ENCODE peak calls at places on chromosomes 5 and 9, in nine cellular contexts. F is transverse colon, B is NB4, A is A549, G is stomach, R is heart left ventricle, E is breast epithelium, S is IMR-90, I is tibial nerve. X is an unnamed sample.

GRCh38 chr5:122957457-122957856 is 79.1 kb downstream of the PPIC start:
- DNase-seq in F (no peak), B (no peak), A (no peak), G (no peak), R (no peak), E (no peak), S (no peak), I (no peak), X (no peak)

GRCh38 chr9:16787724-16788123 is 82.7 kb downstream of the BNC2 start:
- DNase-seq in F (no peak), B (no peak), A (no peak), G (no peak), R (no peak), E (no peak), S (peak), I (no peak), X (no peak)

GRCh38 chr5:179536676-179537075 is 13.7 kb upstream of the RUFY1 start:
- DNase-seq in F (no peak), B (no peak), A (no peak), G (no peak), R (no peak), E (no peak), S (no peak), I (no peak), X (no peak)

GRCh38 chr9:3181049-3181953 is 337.4 kb upstream of the PUM3 start:
- DNase-seq in F (peak), B (peak), A (peak), G (peak), R (no peak), E (peak), S (no peak), I (no peak), X (no peak)

GRCh38 chr5:1386274-1386717 is 41.4 kb upstream of the CLPTM1L start:
- DNase-seq in F (peak), B (peak), A (no peak), G (peak), R (peak), E (peak), S (no peak), I (no peak), X (peak)

GRCh38 chr5:150401076-150401375 is 11.7 kb downstream of the CD74 start:
- DNase-seq in F (no peak), B (peak), A (no peak), G (no peak), R (no peak), E (no peak), S (no peak), I (no peak), X (no peak)

GRCh38 chr9:136339173-136339957 is 12.0 kb downstream of the GPSM1 start:
- DNase-seq in F (peak), B (peak), A (peak), G (peak), R (peak), E (no peak), S (peak), I (peak), X (no peak)

GRCh38 chr5:132410451-132411381 is 41.2 kb downstream of the SLC22A5 start:
- DNase-seq in F (peak), B (peak), A (peak), G (peak), R (peak), E (peak), S (peak), I (peak), X (peak)

GRCh38 chr5:135478938-135479337 is 26.8 kb upstream of the TIFAB start:
- DNase-seq in F (no peak), B (no peak), A (no peak), G (no peak), R (no peak), E (no peak), S (no peak), I (no peak), X (peak)

GRCh38 chr5:74787424-74787823 is 20.4 kb downstream of the NSA2 start:
- DNase-seq in F (no peak), B (no peak), A (no peak), G (no peak), R (no peak), E (no peak), S (no peak), I (no peak), X (no peak)

GRCh38 chr9:36332006-36332405 is 68.1 kb downstream of the RNF38 start:
- DNase-seq in F (no peak), B (no peak), A (no peak), G (no peak), R (no peak), E (no peak), S (peak), I (no peak), X (no peak)

GRCh38 chr9:138072161-138072842 is 194.7 kb downstream of the CACNA1B start:
- DNase-seq in F (no peak), B (no peak), A (no peak), G (peak), R (no peak), E (peak), S (no peak), I (no peak), X (peak)

GRCh38 chr5:33701251-33701650 is 190.5 kb downstream of the ADAMTS12 start:
- DNase-seq in F (no peak), B (no peak), A (no peak), G (no peak), R (no peak), E (no peak), S (peak), I (no peak), X (no peak)

GRCh38 chr9:78213696-78214095 is 22.2 kb upstream of the CEP78 start:
- DNase-seq in F (no peak), B (peak), A (no peak), G (no peak), R (no peak), E (no peak), S (no peak), I (no peak), X (no peak)

GRCh38 chr5:174046558-174046957 is 1.1 kb downstream of the NSG2 start:
- DNase-seq in F (no peak), B (no peak), A (no peak), G (no peak), R (no peak), E (no peak), S (no peak), I (no peak), X (no peak)

GRCh38 chr9:106443520-106443919 is 419.4 kb upstream of the ZNF462 start:
- DNase-seq in F (no peak), B (no peak), A (no peak), G (no peak), R (no peak), E (no peak), S (no peak), I (no peak), X (no peak)

GRCh38 chr9:14111670-14112069 is 202.3 kb downstream of the NFIB start:
- DNase-seq in F (no peak), B (no peak), A (no peak), G (no peak), R (no peak), E (no peak), S (peak), I (no peak), X (no peak)

GRCh38 chr5:34736445-34737119 is 80.5 kb downstream of the RAI14 start:
- DNase-seq in F (no peak), B (no peak), A (no peak), G (no peak), R (no peak), E (no peak), S (peak), I (no peak), X (no peak)

GRCh38 chr5:73391441-73391871 is 57.1 kb downstream of the FOXD1 start:
- DNase-seq in F (no peak), B (no peak), A (no peak), G (no peak), R (no peak), E (no peak), S (peak), I (no peak), X (no peak)

GRCh38 chr5:178535299-178536175 is 54.7 kb downstream of the COL23A1 start:
- DNase-seq in F (no peak), B (peak), A (no peak), G (peak), R (peak), E (peak), S (no peak), I (peak), X (peak)

GRCh38 chr5:40683351-40683750 is 3.6 kb downstream of the PTGER4 start:
- DNase-seq in F (no peak), B (no peak), A (no peak), G (no peak), R (no peak), E (no peak), S (no peak), I (no peak), X (no peak)

GRCh38 chr5:177473461-177473991 is at the start of gene DBN1:
- DNase-seq in F (peak), B (peak), A (peak), G (peak), R (peak), E (no peak), S (no peak), I (no peak), X (no peak)

GRCh38 chr5:140372971-140373487 is 13.0 kb downstream of the SLC4A9 start:
- DNase-seq in F (peak), B (peak), A (peak), G (peak), R (peak), E (peak), S (peak), I (peak), X (peak)

GRCh38 chr5:116830079-116830478 is 255.5 kb upstream of the SEMA6A start:
- DNase-seq in F (no peak), B (no peak), A (no peak), G (no peak), R (no peak), E (no peak), S (no peak), I (no peak), X (no peak)

GRCh38 chr9:114033397-114034103 is 44.5 kb downstream of the AMBP start:
- DNase-seq in F (no peak), B (peak), A (no peak), G (no peak), R (peak), E (no peak), S (no peak), I (no peak), X (peak)

GRCh38 chr5:167284491-167284890 is 1007.0 kb upstream of the WWC1 start:
- DNase-seq in F (no peak), B (no peak), A (no peak), G (no peak), R (no peak), E (no peak), S (peak), I (no peak), X (no peak)

GRCh38 chr5:2330731-2331130 is 420.7 kb downstream of the IRX2 start:
- DNase-seq in F (no peak), B (no peak), A (no peak), G (no peak), R (no peak), E (no peak), S (no peak), I (no peak), X (no peak)

GRCh38 chr9:97412628-97413382 is 909 bp downstream of the TDRD7 start:
- DNase-seq in F (no peak), B (peak), A (peak), G (no peak), R (no peak), E (no peak), S (peak), I (no peak), X (no peak)

GRCh38 chr5:153573326-153574033 is 83.0 kb downstream of the GRIA1 start:
- DNase-seq in F (no peak), B (no peak), A (no peak), G (no peak), R (peak), E (no peak), S (no peak), I (no peak), X (no peak)

GRCh38 chr9:102069969-102070368 is 331.5 kb upstream of the GRIN3A start:
- DNase-seq in F (no peak), B (no peak), A (no peak), G (no peak), R (no peak), E (no peak), S (no peak), I (no peak), X (no peak)

GRCh38 chr9:129999123-129999510 is 43.9 kb downstream of the FNBP1 start:
- DNase-seq in F (no peak), B (no peak), A (no peak), G (no peak), R (no peak), E (peak), S (no peak), I (no peak), X (no peak)

GRCh38 chr5:170625221-170626165 is 121.7 kb downstream of the KCNIP1 start:
- DNase-seq in F (no peak), B (no peak), A (no peak), G (no peak), R (no peak), E (no peak), S (no peak), I (no peak), X (peak)

DNA sequence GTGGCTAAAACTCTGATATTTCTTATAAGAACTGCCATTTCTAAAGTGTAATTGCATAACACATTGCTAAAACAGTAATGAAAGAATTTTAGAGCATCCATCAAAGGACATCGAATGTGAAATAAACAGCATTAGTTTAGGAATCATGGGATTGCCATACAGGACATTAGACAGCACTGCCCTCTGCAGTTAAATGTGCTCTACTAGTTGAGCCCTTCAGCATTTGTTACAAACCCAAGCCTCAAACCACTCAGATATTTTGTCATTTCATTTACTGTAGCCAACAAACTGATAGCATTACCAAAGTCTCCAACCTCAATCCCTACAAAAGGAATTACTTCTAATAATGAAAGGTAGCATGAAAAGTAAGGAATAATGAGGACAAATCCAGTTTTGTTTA is 116.8 kb upstream of the COX7C start:
- DNase-seq in F (no peak), B (peak), A (no peak), G (no peak), R (no peak), E (no peak), S (no peak), I (no peak), X (no peak)
- TF ChIP-seq CTCF in F (no peak), B (no peak), A (no peak), G (no peak), R (no peak), E (no peak), S (no peak), I (no peak), X (no peak)

DNA sequence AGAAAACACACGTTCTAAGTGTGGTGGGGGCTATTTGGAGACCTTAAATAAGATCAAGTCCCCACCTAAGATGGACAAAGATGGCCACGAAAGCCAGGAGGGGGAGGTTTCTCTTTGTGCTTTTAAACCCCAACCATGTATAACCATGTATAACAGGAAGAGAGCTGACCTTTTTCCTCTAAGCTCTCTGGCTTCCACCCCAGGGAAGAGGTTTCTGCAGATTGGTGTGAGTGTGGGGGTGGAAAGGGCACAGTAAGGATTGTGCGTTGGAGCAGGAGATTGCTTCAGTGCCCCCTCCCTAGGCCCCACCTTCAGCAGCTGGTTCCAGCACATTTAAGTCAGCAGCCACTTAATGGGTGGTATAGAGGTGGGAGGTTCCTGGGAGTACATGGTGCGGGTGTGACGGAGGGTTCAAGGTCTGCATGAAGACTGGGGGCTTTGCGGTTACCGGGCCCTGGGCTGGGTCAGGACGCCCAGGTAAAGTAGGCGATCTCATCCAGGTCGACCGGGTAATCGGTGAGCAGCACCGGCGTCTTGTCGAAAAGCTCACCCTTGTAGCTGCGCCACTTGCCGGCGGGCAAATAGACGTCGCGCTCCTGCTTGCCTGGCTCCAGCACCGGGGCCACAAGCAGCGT is 6.2 kb downstream of the MYORG start:
- DNase-seq in F (no peak), B (no peak), A (no peak), G (no peak), R (no peak), E (no peak), S (no peak), I (no peak), X (no peak)
- H3K4me3 ChIP-seq in F (no peak), B (no peak), A (no peak), G (peak), R (no peak), E (no peak), S (no peak), I (peak), X (no peak)

GRCh38 chr9:70658765-70659164 is 244.3 kb upstream of the KLF9 start:
- DNase-seq in F (no peak), B (no peak), A (no peak), G (no peak), R (no peak), E (no peak), S (no peak), I (no peak), X (no peak)

GRCh38 chr9:70654144-70654543 is 239.7 kb upstream of the KLF9 start:
- DNase-seq in F (no peak), B (no peak), A (no peak), G (no peak), R (no peak), E (no peak), S (no peak), I (no peak), X (no peak)
- TF ChIP-seq POLR2A in F (no peak), B (no peak), A (no peak), G (no peak), R (no peak), E (no peak), S (no peak), I (no peak), X (no peak)

GRCh38 chr5:87912419-87912818 is 356.2 kb downstream of the TMEM161B start:
- DNase-seq in F (no peak), B (no peak), A (no peak), G (no peak), R (no peak), E (no peak), S (no peak), I (no peak), X (no peak)

GRCh38 chr5:87906962-87907361 is 361.7 kb downstream of the TMEM161B start:
- DNase-seq in F (no peak), B (no peak), A (no peak), G (no peak), R (no peak), E (no peak), S (no peak), I (no peak), X (no peak)

DNA sequence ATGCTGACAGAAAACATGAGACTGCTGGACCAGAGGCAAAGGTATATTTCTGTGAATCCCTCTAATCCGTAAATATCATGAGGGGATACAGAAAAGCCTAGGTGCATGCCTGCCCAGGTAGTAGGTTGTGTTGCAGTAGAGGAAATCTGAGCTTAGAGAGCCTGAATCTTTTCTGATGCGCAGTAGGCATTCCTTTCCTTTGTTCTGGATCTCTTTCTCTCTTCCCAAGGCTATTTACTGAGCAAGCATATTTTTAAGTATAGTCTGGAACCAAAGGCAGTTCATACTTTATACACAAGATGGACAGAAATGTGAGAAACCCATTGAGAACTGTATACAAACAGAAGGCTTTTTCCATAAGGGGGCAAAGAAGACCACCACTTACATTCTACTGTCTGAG is 359.3 kb downstream of the TMEM161B start:
- DNase-seq in F (no peak), B (no peak), A (no peak), G (no peak), R (no peak), E (no peak), S (no peak), I (no peak), X (no peak)
- TF ChIP-seq CTCF in F (no peak), B (no peak), A (no peak), G (no peak), R (no peak), E (no peak), S (no peak), I (no peak), X (no peak)

DNA sequence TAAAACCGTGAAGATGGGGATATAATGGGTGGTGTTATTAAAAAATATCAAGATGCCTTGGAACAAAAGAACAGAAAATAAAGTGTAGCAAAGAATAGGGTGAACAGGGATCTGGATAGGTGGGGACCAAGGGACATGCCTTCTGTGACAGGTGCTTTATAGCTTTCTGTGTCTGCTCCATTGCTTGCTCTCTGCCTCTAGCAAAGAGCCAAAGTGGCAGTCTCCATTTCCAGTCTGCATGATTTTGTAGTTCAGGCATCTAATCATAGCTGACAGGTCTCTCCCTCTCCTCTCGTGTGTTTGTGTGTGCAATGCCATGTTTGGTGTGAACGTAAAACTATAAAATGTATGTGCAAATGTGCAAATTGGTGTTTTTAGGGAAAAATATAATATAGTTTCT is 35.0 kb downstream of the LRRTM2 start:
- DNase-seq in F (no peak), B (no peak), A (no peak), G (no peak), R (no peak), E (no peak), S (no peak), I (no peak), X (no peak)
- H3K4me3 ChIP-seq in F (no peak), B (no peak), A (no peak), G (no peak), R (no peak), E (no peak), S (no peak), I (no peak), X (no peak)

GRCh38 chr5:10289353-10289752 is 18.3 kb downstream of the CMBL start:
- DNase-seq in F (peak), B (no peak), A (no peak), G (peak), R (peak), E (no peak), S (no peak), I (peak), X (no peak)
- TF ChIP-seq POLR2A in F (no peak), B (no peak), A (no peak), G (no peak), R (no peak), E (no peak), S (no peak), I (no peak), X (no peak)

GRCh38 chr9:134365115-134365596 is 38.9 kb downstream of the RXRA start:
- DNase-seq in F (no peak), B (no peak), A (no peak), G (no peak), R (no peak), E (no peak), S (no peak), I (no peak), X (no peak)

GRCh38 chr9:134367061-134367460 is 40.8 kb downstream of the RXRA start:
- DNase-seq in F (no peak), B (no peak), A (no peak), G (no peak), R (no peak), E (no peak), S (no peak), I (no peak), X (no peak)

GRCh38 chr9:134364391-134365114 is 38.3 kb downstream of the RXRA start:
- DNase-seq in F (no peak), B (no peak), A (no peak), G (no peak), R (no peak), E (no peak), S (no peak), I (no peak), X (no peak)

GRCh38 chr9:134366223-134367031 is 40.2 kb downstream of the RXRA start:
- DNase-seq in F (peak), B (peak), A (peak), G (peak), R (peak), E (peak), S (peak), I (peak), X (peak)

DNA sequence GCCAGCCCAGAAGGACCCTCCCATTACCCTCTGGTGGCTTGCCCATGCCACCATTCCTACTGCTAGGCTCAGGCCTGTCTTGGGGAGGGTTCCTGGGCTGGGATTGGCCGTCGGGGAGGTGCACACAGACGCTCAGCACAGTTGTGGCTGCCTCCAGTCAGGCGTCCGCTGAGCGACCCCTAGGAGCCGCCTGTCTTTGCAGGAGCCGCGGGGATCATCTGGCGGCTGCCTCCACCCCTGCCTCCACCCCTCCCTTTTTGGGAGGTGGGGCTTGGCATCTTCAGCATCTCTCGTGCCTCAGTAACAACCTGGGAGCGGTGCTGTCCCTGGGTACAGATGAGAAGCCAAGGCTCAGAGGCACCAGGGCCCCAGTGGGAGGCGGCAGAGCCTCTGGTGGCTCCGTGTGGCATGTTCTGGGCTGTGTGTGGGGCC is 39.6 kb downstream of the RXRA start:
- DNase-seq in F (peak), B (peak), A (peak), G (peak), R (peak), E (peak), S (no peak), I (peak), X (peak)
- TF ChIP-seq CTCF in F (no peak), B (no peak), A (no peak), G (no peak), R (no peak), E (no peak), S (peak), I (no peak), X (no peak)